ENCODE peak calls at places on chromosomes 16 and 17, in seven cellular contexts. L is transverse colon, V is tibial nerve, X is mammary epithelial cell, F is choroid plexus epithelial cell, C is activated B cell treated with CpG ODN at 0.5 μM for 24 hours, G is GM13977. S is an unnamed sample.

GRCh38 chr17:20059728-20060188 is 50.6 kb downstream of the SPECC1 start:
- DNase-seq in L (no peak), V (no peak), X (peak), F (no peak), C (no peak), G (no peak), S (no peak)

GRCh38 chr16:11231367-11231970 is 24.5 kb downstream of the SOCS1 start:
- DNase-seq in L (no peak), V (no peak), X (no peak), F (no peak), C (no peak), G (no peak), S (no peak)

GRCh38 chr16:23692190-23692837 is 13.6 kb downstream of the PLK1 start:
- DNase-seq in L (no peak), V (no peak), X (no peak), F (no peak), C (no peak), G (no peak), S (no peak)

GRCh38 chr17:83196088-83196765 is 116.8 kb downstream of the METRNL start:
- DNase-seq in L (no peak), V (peak), X (no peak), F (peak), C (peak), G (no peak), S (no peak)

GRCh38 chr17:63191610-63192009 is 225.6 kb downstream of the TANC2 start:
- DNase-seq in L (peak), V (no peak), X (no peak), F (no peak), C (no peak), G (no peak), S (no peak)

GRCh38 chr17:79781012-79781665 is 3.2 kb downstream of the CBX2 start:
- DNase-seq in L (no peak), V (no peak), X (no peak), F (no peak), C (no peak), G (no peak), S (no peak)

GRCh38 chr17:55391764-55392467 is 29.7 kb downstream of the MMD start:
- DNase-seq in L (no peak), V (no peak), X (no peak), F (no peak), C (no peak), G (no peak), S (no peak)

GRCh38 chr16:11621920-11622651 is 35.4 kb upstream of the LITAF start:
- DNase-seq in L (no peak), V (no peak), X (no peak), F (no peak), C (peak), G (no peak), S (no peak)

GRCh38 chr17:67629963-67630320 is 87.8 kb upstream of the NOL11 start:
- DNase-seq in L (no peak), V (no peak), X (peak), F (peak), C (no peak), G (peak), S (no peak)

GRCh38 chr16:1727651-1728624 is 21.9 kb downstream of the MAPK8IP3 start:
- DNase-seq in L (no peak), V (no peak), X (no peak), F (no peak), C (no peak), G (no peak), S (no peak)

GRCh38 chr17:49944451-49944850 is 24.5 kb upstream of the DLX4 start:
- DNase-seq in L (no peak), V (no peak), X (no peak), F (no peak), C (no peak), G (no peak), S (no peak)

GRCh38 chr17:82980632-82981031 is 98.8 kb upstream of the METRNL start:
- DNase-seq in L (no peak), V (no peak), X (no peak), F (no peak), C (no peak), G (no peak), S (no peak)

GRCh38 chr16:1989826-1990335 is at the start of gene SYNGR3:
- DNase-seq in L (no peak), V (no peak), X (no peak), F (no peak), C (peak), G (peak), S (peak)

GRCh38 chr17:73786286-73786743 is 142.1 kb upstream of the SDK2 start:
- DNase-seq in L (peak), V (no peak), X (no peak), F (no peak), C (no peak), G (no peak), S (no peak)

GRCh38 chr16:86856946-86857586 is 278.7 kb downstream of the FOXL1 start:
- DNase-seq in L (no peak), V (no peak), X (no peak), F (no peak), C (no peak), G (no peak), S (no peak)
- TF ChIP-seq CTCF in L (no peak), V (no peak), X (no peak), F (peak), C (no peak), G (no peak), S (no peak)

GRCh38 chr17:47868134-47868533 is 17.2 kb upstream of the SP6 start:
- DNase-seq in L (no peak), V (no peak), X (no peak), F (no peak), C (no peak), G (no peak), S (no peak)
- TF ChIP-seq CTCF in L (no peak), V (no peak), X (no peak), F (no peak), C (no peak), G (no peak), S (no peak)

GRCh38 chr16:30144917-30145316 is 21.9 kb upstream of the MAPK3 start:
- DNase-seq in L (no peak), V (no peak), X (no peak), F (no peak), C (no peak), G (no peak), S (no peak)

GRCh38 chr16:30142672-30143346 is 19.8 kb upstream of the MAPK3 start:
- DNase-seq in L (no peak), V (no peak), X (no peak), F (no peak), C (no peak), G (no peak), S (no peak)

GRCh38 chr16:30144017-30144416 is 21.0 kb upstream of the MAPK3 start:
- DNase-seq in L (no peak), V (no peak), X (no peak), F (no peak), C (no peak), G (no peak), S (no peak)

GRCh38 chr16:30141750-30142149 is 18.7 kb upstream of the MAPK3 start:
- DNase-seq in L (no peak), V (no peak), X (no peak), F (no peak), C (no peak), G (no peak), S (no peak)

GRCh38 chr16:30143347-30143702 is 20.3 kb upstream of the MAPK3 start:
- DNase-seq in L (no peak), V (no peak), X (no peak), F (no peak), C (no peak), G (no peak), S (no peak)
- TF ChIP-seq CTCF in L (no peak), V (no peak), X (no peak), F (no peak), C (no peak), G (no peak), S (no peak)

GRCh38 chr16:57713596-57713995 is 19.0 kb downstream of the DRC7 start:
- DNase-seq in L (no peak), V (no peak), X (no peak), F (no peak), C (no peak), G (no peak), S (no peak)
- TF ChIP-seq CTCF in L (no peak), V (no peak), X (no peak), F (no peak), C (no peak), G (no peak), S (no peak)

S was measured in D721Med.